ENCODE peak calls at places on chromosomes 3 and 15, in nine cellular contexts. S, B, P, I, K, A, H, M and D are unnamed samples.

GRCh38 chr3:150237490-150237889 is 170.6 kb upstream of the TSC22D2 start:
- DNase-seq in I (peak), A (no peak), B (no peak), H (no peak), K (no peak), M (peak), S (peak), P (no peak), D (no peak)

GRCh38 chr3:37329465-37329864 is 155.1 kb upstream of the LRRFIP2 start:
- DNase-seq in M (no peak), K (no peak), P (no peak), H (no peak), A (no peak), S (no peak), I (no peak), B (no peak), D (no peak)

GRCh38 chr3:57164606-57165573 is at the start of gene IL17RD:
- DNase-seq in P (peak), K (no peak), S (peak), H (peak), A (peak), I (peak), M (peak), B (peak), D (peak)

GRCh38 chr3:47399016-47399415 is 18.2 kb downstream of the PTPN23 start:
- DNase-seq in S (no peak), K (no peak), B (no peak), P (no peak), M (no peak), A (no peak), I (no peak), H (no peak), D (no peak)

GRCh38 chr3:119913021-119913420 is 131.1 kb downstream of the NR1I2 start:
- DNase-seq in I (no peak), P (no peak), H (no peak), B (no peak), S (no peak), M (no peak), A (no peak), K (no peak), D (peak)

GRCh38 chr3:126413693-126414080 is 19.0 kb downstream of the CFAP100 start:
- DNase-seq in P (no peak), K (no peak), B (no peak), H (no peak), M (no peak), A (no peak), I (no peak), S (no peak), D (no peak)

GRCh38 chr3:134754768-134755559 is 40.1 kb upstream of the EPHB1 start:
- DNase-seq in B (peak), A (peak), P (no peak), H (peak), M (no peak), S (peak), K (no peak), I (peak), D (peak)

GRCh38 chr3:25817107-25817506 is 27.2 kb downstream of the OXSM start:
- DNase-seq in H (no peak), S (no peak), B (no peak), K (no peak), P (no peak), A (no peak), I (no peak), M (no peak), D (peak)

GRCh38 chr3:17157713-17158112 is 273.0 kb downstream of the PLCL2 start:
- DNase-seq in S (peak), P (no peak), K (no peak), I (peak), H (no peak), M (no peak), B (no peak), A (no peak), D (no peak)

GRCh38 chr3:140292154-140292553 is 357.2 kb downstream of the CLSTN2 start:
- DNase-seq in P (no peak), A (no peak), B (no peak), I (no peak), M (no peak), H (no peak), S (peak), K (peak), D (no peak)

GRCh38 chr3:169659096-169659521 is 4.4 kb downstream of the MECOM start:
- DNase-seq in I (no peak), K (no peak), A (no peak), H (no peak), P (no peak), M (no peak), S (peak), B (peak), D (no peak)

GRCh38 chr3:1693145-1693544 is 405.5 kb upstream of the CNTN4 start:
- DNase-seq in B (no peak), A (no peak), P (no peak), K (no peak), S (no peak), M (no peak), I (no peak), H (no peak), D (no peak)

GRCh38 chr15:59388670-59389069 is 16.0 kb upstream of the MYO1E start:
- DNase-seq in H (no peak), M (peak), K (no peak), S (peak), A (no peak), P (no peak), I (peak), B (no peak), D (no peak)

GRCh38 chr3:48984648-48985047 is 5.4 kb upstream of the P4HTM start:
- DNase-seq in M (no peak), P (no peak), H (no peak), A (no peak), S (no peak), B (no peak), I (no peak), K (no peak), D (no peak)

GRCh38 chr3:94064243-94064642 is 1.4 kb downstream of the NSUN3 start:
- DNase-seq in H (no peak), K (no peak), A (no peak), S (no peak), I (no peak), B (no peak), M (no peak), P (no peak), D (no peak)

GRCh38 chr15:63329567-63330350 is 51.9 kb downstream of the CA12 start:
- DNase-seq in B (no peak), A (no peak), I (no peak), S (no peak), M (no peak), H (no peak), P (no peak), K (no peak), D (no peak)

DNA sequence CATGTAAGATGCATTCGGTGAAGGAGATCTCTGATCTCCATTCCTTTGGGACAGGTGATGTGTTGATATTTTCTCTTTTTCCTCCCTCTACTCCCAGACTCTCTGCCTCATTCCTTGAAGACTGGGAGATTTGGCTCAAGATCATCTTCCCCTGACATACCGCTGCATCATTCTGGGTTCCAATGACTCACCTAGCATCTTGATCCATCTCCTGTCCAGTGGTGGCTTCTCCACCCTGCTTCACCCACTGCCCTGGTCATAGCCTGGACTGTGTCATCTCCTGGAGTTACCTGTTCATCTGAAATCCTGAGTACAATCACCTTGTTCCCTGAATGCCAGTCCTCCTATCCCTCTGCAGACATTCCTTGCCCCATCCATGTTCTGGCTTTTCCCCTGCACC is 57.4 kb upstream of the TRAK1 start:
- DNase-seq in B (no peak), S (no peak), M (peak), P (no peak), H (no peak), I (no peak), K (no peak), A (no peak), D (no peak)
- H3K4me3 ChIP-seq in B (no peak), S (no peak), M (no peak), P (no peak), H (no peak), I (no peak), K (no peak), A (no peak), D (no peak)

GRCh38 chr3:71225285-71225684 is 358.2 kb downstream of the FOXP1 start:
- DNase-seq in B (no peak), M (no peak), A (no peak), I (no peak), K (no peak), S (no peak), P (no peak), H (no peak), D (no peak)

GRCh38 chr3:71227344-71227743 is 356.2 kb downstream of the FOXP1 start:
- DNase-seq in I (no peak), B (no peak), H (no peak), A (no peak), M (no peak), K (no peak), S (no peak), P (no peak), D (no peak)

GRCh38 chr3:71225951-71226564 is 357.5 kb downstream of the FOXP1 start:
- DNase-seq in I (no peak), M (no peak), H (no peak), B (no peak), P (no peak), S (no peak), A (no peak), K (no peak), D (no peak)

GRCh38 chr3:71228156-71228885 is 355.2 kb downstream of the FOXP1 start:
- DNase-seq in I (no peak), P (no peak), S (no peak), M (no peak), A (no peak), H (no peak), K (no peak), B (no peak), D (no peak)

DNA sequence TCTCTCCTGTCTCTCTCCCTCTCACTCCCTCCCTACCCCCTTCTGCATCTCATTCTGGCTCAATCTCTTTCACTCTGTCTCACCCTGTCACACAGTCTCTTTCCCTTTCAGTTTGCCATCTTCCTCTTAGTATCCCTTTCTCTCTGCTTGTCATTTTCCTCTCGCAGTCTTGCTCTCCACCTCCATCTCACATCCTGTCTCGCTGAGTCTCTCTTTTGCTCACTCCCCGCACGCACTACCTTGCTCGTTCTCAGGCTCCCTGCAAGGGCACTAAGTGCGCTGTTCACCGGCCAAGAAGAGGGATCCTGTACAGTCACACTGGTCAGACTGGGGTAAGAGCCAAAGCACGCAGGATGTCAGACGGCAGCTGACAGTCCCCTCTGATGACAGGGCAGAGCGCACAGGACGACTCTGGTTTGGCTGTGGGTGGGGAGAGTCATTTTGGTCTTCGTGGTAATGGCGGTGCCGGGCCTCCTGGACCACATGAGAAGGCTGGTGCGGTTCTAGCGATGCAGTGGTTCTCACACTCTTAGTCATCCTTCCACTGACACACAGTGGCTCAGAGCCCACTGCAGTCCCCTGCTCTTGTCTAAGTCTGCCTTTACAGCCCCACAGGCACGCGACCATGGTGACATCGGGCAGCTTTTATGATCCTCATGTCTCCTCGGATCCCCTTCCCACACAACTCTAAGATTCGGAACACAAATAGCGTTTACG is 356.8 kb downstream of the FOXP1 start:
- DNase-seq in S (no peak), I (no peak), H (no peak), P (peak), A (peak), M (no peak), K (no peak), B (peak), D (no peak)
- H3K4me3 ChIP-seq in S (peak), I (no peak), H (no peak), P (peak), A (no peak), M (no peak), K (no peak), B (no peak), D (no peak)

DNA sequence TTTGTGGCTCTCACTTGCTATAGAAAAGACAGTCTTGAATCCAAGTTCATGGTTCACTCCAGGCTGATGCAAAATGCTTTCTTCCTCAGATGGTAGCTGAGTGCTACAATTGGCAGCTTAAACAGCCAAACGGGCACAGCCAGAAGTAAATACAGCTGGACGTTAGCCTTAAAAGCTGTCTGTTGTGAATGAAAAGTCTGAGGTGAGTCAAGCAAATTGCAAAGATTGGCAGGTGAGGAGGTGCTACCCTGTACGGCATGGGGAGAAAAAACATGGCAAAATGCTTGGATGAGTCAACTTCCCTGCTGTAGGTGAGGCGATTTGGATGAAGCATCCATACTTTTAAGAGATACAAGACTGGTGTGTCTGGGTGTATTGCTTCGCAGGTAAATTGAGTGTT is 40.5 kb downstream of the IL5RA start:
- DNase-seq in B (no peak), M (no peak), P (no peak), K (no peak), H (no peak), S (no peak), I (no peak), A (no peak), D (no peak)
- H3K4me3 ChIP-seq in B (no peak), M (no peak), P (no peak), K (no peak), H (no peak), S (no peak), I (no peak), A (no peak), D (no peak)

GRCh38 chr15:85615930-85616329 is 178.8 kb downstream of the KLHL25 start:
- DNase-seq in A (no peak), M (no peak), S (peak), K (no peak), I (peak), P (no peak), H (no peak), B (no peak), D (peak)
- H3K4me3 ChIP-seq in A (no peak), M (no peak), S (no peak), K (no peak), I (no peak), P (no peak), H (no peak), B (no peak), D (no peak)

GRCh38 chr3:142029791-142030190 is 119.6 kb downstream of the TFDP2 start:
- DNase-seq in A (no peak), I (no peak), B (no peak), H (no peak), M (no peak), P (no peak), K (no peak), S (no peak), D (no peak)
- H3K4me3 ChIP-seq in A (no peak), I (no peak), B (no peak), H (no peak), M (no peak), P (no peak), K (no peak), S (no peak), D (no peak)

DNA sequence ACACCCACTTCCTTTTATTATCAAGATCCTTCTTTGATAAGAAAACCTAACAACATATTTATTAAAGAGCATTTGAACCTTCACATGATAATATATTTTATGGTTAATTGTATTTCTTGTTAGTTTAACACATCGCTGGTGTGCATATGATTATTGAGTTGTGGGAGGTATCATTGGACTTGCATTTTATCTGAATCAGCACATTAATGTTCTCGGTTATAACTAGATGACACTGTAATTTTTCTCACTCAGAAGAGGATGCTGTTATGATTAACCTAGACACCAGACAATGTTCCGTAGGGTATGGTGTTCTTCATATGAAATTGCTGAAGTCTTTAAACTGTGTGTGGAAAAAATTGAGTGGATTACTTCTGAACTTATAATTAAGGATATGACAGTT is 1188.3 kb upstream of the EPHA6 start:
- DNase-seq in P (no peak), B (no peak), H (no peak), S (no peak), M (no peak), A (no peak), I (no peak), K (no peak), D (no peak)
- H3K4me3 ChIP-seq in P (no peak), B (no peak), H (no peak), S (no peak), M (no peak), A (no peak), I (no peak), K (no peak), D (no peak)